ENCODE peak calls at places on chromosomes 3 and 15, in five cellular contexts. One of them, this sample, is unnamed.
A peak's percentile ranks its signal among the peaks of the same experiment; 100 is the strongest.

GRCh38 chr3:51269466-51269865 is 115.6 kb upstream of the MANF start:
- DNase-seq in cardiac muscle cell: peak; percentile 10
- DNase-seq in heart left ventricle: no peak
- DNase-seq in lower lobe of right lung: no peak
- DNase-seq in kidney epithelial cell: no peak
- DNase-seq in this sample: no peak

GRCh38 chr15:68379759-68380290 is 52.1 kb downstream of the ITGA11 start:
- DNase-seq in cardiac muscle cell: peak; percentile 38
- DNase-seq in heart left ventricle: peak; percentile 3
- DNase-seq in lower lobe of right lung: no peak
- DNase-seq in kidney epithelial cell: no peak
- DNase-seq in this sample: no peak

GRCh38 chr3:195873971-195874370 is 34.4 kb downstream of the TNK2 start:
- DNase-seq in cardiac muscle cell: no peak
- DNase-seq in heart left ventricle: no peak
- DNase-seq in lower lobe of right lung: no peak
- DNase-seq in kidney epithelial cell: no peak
- DNase-seq in this sample: no peak

GRCh38 chr3:42655980-42656679 is 2.6 kb downstream of the ZBTB47 start:
- DNase-seq in cardiac muscle cell: peak; percentile 40
- DNase-seq in heart left ventricle: no peak
- DNase-seq in lower lobe of right lung: no peak
- DNase-seq in kidney epithelial cell: no peak
- DNase-seq in this sample: no peak

GRCh38 chr3:141940204-141940776 is 63.8 kb downstream of the ATP1B3 start:
- DNase-seq in cardiac muscle cell: peak; percentile 59
- DNase-seq in heart left ventricle: no peak
- DNase-seq in lower lobe of right lung: no peak
- DNase-seq in kidney epithelial cell: peak; percentile 52
- DNase-seq in this sample: no peak

GRCh38 chr3:189981668-189982067 is 139.0 kb downstream of the P3H2 start:
- DNase-seq in cardiac muscle cell: peak; percentile 92
- DNase-seq in heart left ventricle: no peak
- DNase-seq in lower lobe of right lung: no peak
- DNase-seq in kidney epithelial cell: no peak
- DNase-seq in this sample: no peak

GRCh38 chr15:47386459-47386858 is 330.8 kb upstream of the SEMA6D start:
- DNase-seq in cardiac muscle cell: no peak
- DNase-seq in heart left ventricle: no peak
- DNase-seq in lower lobe of right lung: no peak
- DNase-seq in kidney epithelial cell: no peak
- DNase-seq in this sample: no peak

GRCh38 chr15:81021321-81021720 is 20.6 kb downstream of the TLNRD1 start:
- DNase-seq in cardiac muscle cell: no peak
- DNase-seq in heart left ventricle: no peak
- DNase-seq in lower lobe of right lung: no peak
- DNase-seq in kidney epithelial cell: no peak
- DNase-seq in this sample: no peak

GRCh38 chr3:112568642-112569041 is 6.8 kb downstream of the SLC35A5 start:
- DNase-seq in cardiac muscle cell: no peak
- DNase-seq in heart left ventricle: no peak
- DNase-seq in lower lobe of right lung: no peak
- DNase-seq in kidney epithelial cell: no peak
- DNase-seq in this sample: no peak

GRCh38 chr15:34366271-34367043 is 539 bp downstream of the LPCAT4 start:
- DNase-seq in cardiac muscle cell: peak; percentile 67
- DNase-seq in heart left ventricle: peak; percentile 85
- DNase-seq in lower lobe of right lung: peak; percentile 73
- DNase-seq in kidney epithelial cell: peak; percentile 14
- DNase-seq in this sample: peak; percentile 55

GRCh38 chr15:71659730-71660067 is 150.7 kb upstream of the NR2E3 start:
- DNase-seq in cardiac muscle cell: no peak
- DNase-seq in heart left ventricle: no peak
- DNase-seq in lower lobe of right lung: no peak
- DNase-seq in kidney epithelial cell: no peak
- DNase-seq in this sample: no peak

GRCh38 chr3:172388412-172389078 is 59.7 kb downstream of the GHSR start:
- DNase-seq in cardiac muscle cell: no peak
- DNase-seq in heart left ventricle: no peak
- DNase-seq in lower lobe of right lung: no peak
- DNase-seq in kidney epithelial cell: no peak
- DNase-seq in this sample: no peak

GRCh38 chr15:77187751-77188464 is 117.0 kb upstream of the TSPAN3 start:
- DNase-seq in cardiac muscle cell: peak; percentile 78
- DNase-seq in heart left ventricle: peak; percentile 50
- DNase-seq in lower lobe of right lung: no peak
- DNase-seq in kidney epithelial cell: no peak
- DNase-seq in this sample: peak; percentile 60

GRCh38 chr15:90869140-90869541 is 753 bp downstream of the FURIN start:
- DNase-seq in cardiac muscle cell: no peak
- DNase-seq in heart left ventricle: no peak
- DNase-seq in lower lobe of right lung: no peak
- DNase-seq in kidney epithelial cell: no peak
- DNase-seq in this sample: no peak

GRCh38 chr3:15974647-15975046 is 176.9 kb upstream of the ANKRD28 start:
- DNase-seq in cardiac muscle cell: no peak
- DNase-seq in heart left ventricle: no peak
- DNase-seq in lower lobe of right lung: no peak
- DNase-seq in kidney epithelial cell: no peak
- DNase-seq in this sample: no peak

GRCh38 chr3:104879919-104880318 is 486.8 kb upstream of the ALCAM start:
- DNase-seq in cardiac muscle cell: peak; percentile 47
- DNase-seq in heart left ventricle: no peak
- DNase-seq in lower lobe of right lung: no peak
- DNase-seq in kidney epithelial cell: no peak
- DNase-seq in this sample: no peak

GRCh38 chr3:138474163-138474562 is 39.7 kb downstream of the ESYT3 start:
- DNase-seq in cardiac muscle cell: peak; percentile 28
- DNase-seq in heart left ventricle: no peak
- DNase-seq in lower lobe of right lung: peak; percentile 88
- DNase-seq in kidney epithelial cell: no peak
- DNase-seq in this sample: no peak

GRCh38 chr3:148333091-148333490 is 364.6 kb upstream of the AGTR1 start:
- DNase-seq in cardiac muscle cell: no peak
- DNase-seq in heart left ventricle: no peak
- DNase-seq in lower lobe of right lung: no peak
- DNase-seq in kidney epithelial cell: no peak
- DNase-seq in this sample: no peak

GRCh38 chr15:36680751-36681150 is 101.3 kb downstream of the CDIN1 start:
- DNase-seq in cardiac muscle cell: no peak
- DNase-seq in heart left ventricle: no peak
- DNase-seq in lower lobe of right lung: no peak
- DNase-seq in kidney epithelial cell: no peak
- DNase-seq in this sample: no peak

GRCh38 chr3:179682681-179683080 is 29.8 kb downstream of the USP13 start:
- DNase-seq in cardiac muscle cell: no peak
- DNase-seq in heart left ventricle: no peak
- DNase-seq in lower lobe of right lung: no peak
- DNase-seq in kidney epithelial cell: no peak
- DNase-seq in this sample: no peak

GRCh38 chr15:88018865-88019626 is 237.5 kb downstream of the NTRK3 start:
- DNase-seq in cardiac muscle cell: peak; percentile 61
- DNase-seq in heart left ventricle: no peak
- DNase-seq in lower lobe of right lung: no peak
- DNase-seq in kidney epithelial cell: no peak
- DNase-seq in this sample: no peak

GRCh38 chr15:90828111-90828510 is 40.3 kb upstream of the FURIN start:
- DNase-seq in cardiac muscle cell: no peak
- DNase-seq in heart left ventricle: no peak
- DNase-seq in lower lobe of right lung: no peak
- DNase-seq in kidney epithelial cell: no peak
- DNase-seq in this sample: no peak

GRCh38 chr3:187042062-187042745 is 97.1 kb downstream of the RPL39L start:
- DNase-seq in cardiac muscle cell: no peak
- DNase-seq in heart left ventricle: no peak
- DNase-seq in lower lobe of right lung: no peak
- DNase-seq in kidney epithelial cell: no peak
- DNase-seq in this sample: no peak

GRCh38 chr3:4754180-4755086 is 224.8 kb upstream of the BHLHE40 start:
- DNase-seq in cardiac muscle cell: no peak
- DNase-seq in heart left ventricle: no peak
- DNase-seq in lower lobe of right lung: no peak
- DNase-seq in kidney epithelial cell: no peak
- DNase-seq in this sample: peak; percentile 74

GRCh38 chr3:32118215-32118614 is 11.8 kb downstream of the GPD1L start:
- DNase-seq in cardiac muscle cell: no peak
- DNase-seq in heart left ventricle: no peak
- DNase-seq in lower lobe of right lung: no peak
- DNase-seq in kidney epithelial cell: no peak
- DNase-seq in this sample: no peak

GRCh38 chr3:133479895-133480669 is 80.2 kb downstream of the BFSP2 start:
- DNase-seq in cardiac muscle cell: no peak
- DNase-seq in heart left ventricle: no peak
- DNase-seq in lower lobe of right lung: no peak
- DNase-seq in kidney epithelial cell: no peak
- DNase-seq in this sample: no peak

GRCh38 chr3:132568427-132568826 is 28.6 kb upstream of the ACKR4 start:
- DNase-seq in cardiac muscle cell: no peak
- DNase-seq in heart left ventricle: no peak
- DNase-seq in lower lobe of right lung: no peak
- DNase-seq in kidney epithelial cell: no peak
- DNase-seq in this sample: no peak

GRCh38 chr15:76197703-76198455 is 113.4 kb downstream of the ETFA start:
- DNase-seq in cardiac muscle cell: no peak
- DNase-seq in heart left ventricle: no peak
- DNase-seq in lower lobe of right lung: peak; percentile 37
- DNase-seq in kidney epithelial cell: peak; percentile 60
- DNase-seq in this sample: no peak

GRCh38 chr3:23859012-23859743 is 53.4 kb downstream of the UBE2E1 start:
- DNase-seq in cardiac muscle cell: peak; percentile 47
- DNase-seq in heart left ventricle: peak; percentile 42
- DNase-seq in lower lobe of right lung: no peak
- DNase-seq in kidney epithelial cell: no peak
- DNase-seq in this sample: no peak

GRCh38 chr3:11709782-11710181 is 66.1 kb upstream of the VGLL4 start:
- DNase-seq in cardiac muscle cell: no peak
- DNase-seq in heart left ventricle: no peak
- DNase-seq in lower lobe of right lung: no peak
- DNase-seq in kidney epithelial cell: no peak
- DNase-seq in this sample: no peak

GRCh38 chr3:195803309-195803908 is 8.3 kb downstream of the MUC4 start:
- DNase-seq in cardiac muscle cell: no peak
- DNase-seq in heart left ventricle: no peak
- DNase-seq in lower lobe of right lung: no peak
- DNase-seq in kidney epithelial cell: no peak
- DNase-seq in this sample: no peak

GRCh38 chr15:96460106-96460505 is 129.6 kb downstream of the NR2F2 start:
- DNase-seq in cardiac muscle cell: no peak
- DNase-seq in heart left ventricle: no peak
- DNase-seq in lower lobe of right lung: no peak
- DNase-seq in kidney epithelial cell: peak; percentile 32
- DNase-seq in this sample: no peak

GRCh38 chr15:40285151-40285898 is 2.5 kb upstream of the ANKRD63 start:
- DNase-seq in cardiac muscle cell: peak; percentile 18
- DNase-seq in heart left ventricle: no peak
- DNase-seq in lower lobe of right lung: no peak
- DNase-seq in kidney epithelial cell: no peak
- DNase-seq in this sample: no peak

GRCh38 chr15:40286794-40287193 is 3.9 kb upstream of the ANKRD63 start:
- DNase-seq in cardiac muscle cell: no peak
- DNase-seq in heart left ventricle: no peak
- DNase-seq in lower lobe of right lung: no peak
- DNase-seq in kidney epithelial cell: no peak
- DNase-seq in this sample: no peak

GRCh38 chr15:40283615-40284306 is 897 bp upstream of the ANKRD63 start:
- DNase-seq in cardiac muscle cell: no peak
- DNase-seq in heart left ventricle: no peak
- DNase-seq in lower lobe of right lung: no peak
- DNase-seq in kidney epithelial cell: no peak
- DNase-seq in this sample: no peak

GRCh38 chr15:40287968-40288367 is 5.1 kb upstream of the ANKRD63 start:
- DNase-seq in cardiac muscle cell: no peak
- DNase-seq in heart left ventricle: no peak
- DNase-seq in lower lobe of right lung: no peak
- DNase-seq in kidney epithelial cell: no peak
- DNase-seq in this sample: no peak

DNA sequence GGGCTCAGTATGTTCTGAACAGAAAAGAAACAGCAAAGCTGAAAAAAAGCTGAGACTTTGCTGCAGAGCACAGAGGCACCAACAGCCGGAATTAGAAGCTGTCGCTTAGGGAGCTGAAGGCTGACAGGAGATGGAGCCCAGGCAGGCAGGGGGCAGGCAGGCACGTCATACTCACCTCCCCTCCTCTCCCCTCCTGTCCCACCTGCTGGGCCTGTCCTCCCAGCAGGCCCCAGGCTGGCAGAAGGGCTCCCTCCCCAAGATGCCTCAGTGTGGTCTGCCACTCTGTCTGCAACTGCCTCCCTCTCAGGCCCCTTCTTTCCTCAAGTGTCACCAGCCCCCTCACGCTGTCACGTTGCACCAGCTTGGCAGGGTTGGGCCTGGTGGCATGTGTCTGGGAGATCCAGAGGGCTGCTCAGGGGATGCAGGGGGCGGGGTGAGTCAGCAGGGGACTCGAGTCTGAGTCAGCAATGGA is 3.2 kb upstream of the ANKRD63 start:
- DNase-seq in cardiac muscle cell: no peak
- DNase-seq in heart left ventricle: peak; percentile 58
- DNase-seq in lower lobe of right lung: no peak
- DNase-seq in kidney epithelial cell: no peak
- DNase-seq in this sample: no peak
- H3K27me3 ChIP-seq in cardiac muscle cell: peaks cover 36% of the 10 kb centered on the region
- H3K27me3 ChIP-seq in heart left ventricle: peaks cover 16% of the 10 kb centered on the region
- H3K27me3 ChIP-seq in lower lobe of right lung: peaks cover 32% of the 10 kb centered on the region
- H3K27me3 ChIP-seq in kidney epithelial cell: peaks cover 44% of the 10 kb centered on the region
- H3K27me3 ChIP-seq in this sample: no peaks in the 10 kb centered on the region

GRCh38 chr15:52789008-52789600 is 1.0 kb downstream of the ONECUT1 start:
- DNase-seq in cardiac muscle cell: no peak
- DNase-seq in heart left ventricle: no peak
- DNase-seq in lower lobe of right lung: no peak
- DNase-seq in kidney epithelial cell: no peak
- DNase-seq in this sample: no peak
- H3K4me3 ChIP-seq in cardiac muscle cell: peak overlapping the region; percentile 52
- H3K4me3 ChIP-seq in heart left ventricle: no peak overlapping the region
- H3K4me3 ChIP-seq in lower lobe of right lung: peak overlapping the region; percentile 50
- H3K4me3 ChIP-seq in kidney epithelial cell: no peak overlapping the region
- H3K4me3 ChIP-seq in this sample: no peak overlapping the region

DNA sequence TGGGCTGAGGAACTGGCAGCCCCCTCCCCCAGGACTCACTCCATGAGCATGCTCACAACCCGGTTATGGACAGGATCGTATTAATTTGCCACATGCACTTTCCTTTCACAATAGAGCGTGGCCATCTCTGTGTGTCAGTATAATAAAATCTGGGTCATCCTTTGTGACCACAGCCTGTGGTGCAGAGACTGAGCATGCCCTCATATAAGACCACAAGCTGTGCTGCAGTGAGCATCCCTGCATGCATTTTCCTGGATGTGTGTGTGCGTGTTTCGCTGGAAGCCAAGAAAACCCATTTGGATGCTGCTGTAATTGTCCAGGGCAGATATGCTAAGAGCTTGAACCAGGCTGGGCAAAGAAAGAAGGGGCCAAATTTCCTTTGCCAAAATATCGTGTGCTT is 39.7 kb downstream of the CYP11A1 start:
- DNase-seq in cardiac muscle cell: no peak
- DNase-seq in heart left ventricle: no peak
- DNase-seq in lower lobe of right lung: no peak
- DNase-seq in kidney epithelial cell: no peak
- DNase-seq in this sample: no peak
- H3K27me3 ChIP-seq in cardiac muscle cell: no peaks in the 10 kb centered on the region
- H3K27me3 ChIP-seq in heart left ventricle: no peaks in the 10 kb centered on the region
- H3K27me3 ChIP-seq in lower lobe of right lung: no peaks in the 10 kb centered on the region
- H3K27me3 ChIP-seq in kidney epithelial cell: peaks cover 16% of the 10 kb centered on the region
- H3K27me3 ChIP-seq in this sample: no peaks in the 10 kb centered on the region

GRCh38 chr3:19688767-19689166 is 245.2 kb downstream of the EFHB start:
- DNase-seq in cardiac muscle cell: no peak
- DNase-seq in heart left ventricle: no peak
- DNase-seq in lower lobe of right lung: no peak
- DNase-seq in kidney epithelial cell: no peak
- DNase-seq in this sample: no peak
- H3K4me3 ChIP-seq in cardiac muscle cell: no peak overlapping the region
- H3K4me3 ChIP-seq in heart left ventricle: no peak overlapping the region
- H3K4me3 ChIP-seq in lower lobe of right lung: no peak overlapping the region
- H3K4me3 ChIP-seq in kidney epithelial cell: no peak overlapping the region
- H3K4me3 ChIP-seq in this sample: no peak overlapping the region

This sample was measured in GM06990.